ENCODE peak calls at places on chromosomes 12 and 14, in six cellular contexts. Q is mesendoderm, W is H1, M is H9, L is neuronal stem cell, A is IMR-90. N is an unnamed sample.
A peak's percentile ranks its signal among the peaks of the same experiment; 100 is the strongest.

GRCh38 chr12:89721291-89721987 is 12.8 kb upstream of the ATP2B1 start:
- DNase-seq in Q (no peak), W (no peak), M (no peak), L (no peak), A (no peak), N (peak; percentile 12)

GRCh38 chr14:76380991-76381390 is 5.1 kb downstream of the ESRRB start:
- DNase-seq in Q (no peak), W (no peak), M (no peak), L (no peak), A (no peak), N (no peak)

GRCh38 chr12:117321572-117321971 is 39.9 kb downstream of the NOS1 start:
- DNase-seq in Q (no peak), W (no peak), M (no peak), L (no peak), A (no peak), N (no peak)

GRCh38 chr14:23612802-23613201 is 23.4 kb upstream of the DHRS2 start:
- DNase-seq in Q (no peak), W (no peak), M (no peak), L (no peak), A (no peak), N (no peak)

GRCh38 chr14:85587152-85587697 is 57.3 kb downstream of the FLRT2 start:
- DNase-seq in Q (no peak), W (no peak), M (no peak), L (no peak), A (peak; percentile 63), N (no peak)

GRCh38 chr12:44875417-44875953 is 630 bp downstream of the NELL2 start:
- DNase-seq in Q (peak; percentile 60), W (no peak), M (peak; percentile 64), L (peak; percentile 35), A (no peak), N (no peak)

GRCh38 chr12:6998708-6999451 is 19.4 kb downstream of the LPCAT3 start:
- DNase-seq in Q (no peak), W (no peak), M (no peak), L (no peak), A (no peak), N (no peak)

GRCh38 chr12:47947273-47947672 is 16.1 kb upstream of the TMEM106C start:
- DNase-seq in Q (no peak), W (no peak), M (no peak), L (no peak), A (no peak), N (no peak)

GRCh38 chr12:116152268-116152667 is 125.2 kb downstream of the MED13L start:
- DNase-seq in Q (no peak), W (no peak), M (no peak), L (no peak), A (peak; percentile 92), N (peak; percentile 59)

GRCh38 chr12:102883204-102883799 is 33.7 kb downstream of the PAH start:
- DNase-seq in Q (peak; percentile 50), W (peak; percentile 13), M (peak; percentile 74), L (peak; percentile 50), A (no peak), N (peak; percentile 66)

GRCh38 chr14:74973003-74973614 is 17.7 kb upstream of the PGF start:
- DNase-seq in Q (no peak), W (no peak), M (no peak), L (no peak), A (peak; percentile 44), N (no peak)

GRCh38 chr12:83805137-83805818 is 1107.3 kb downstream of the SLC6A15 start:
- DNase-seq in Q (no peak), W (no peak), M (no peak), L (no peak), A (no peak), N (no peak)

GRCh38 chr14:61644834-61645233 is 50.5 kb upstream of the HIF1A start:
- DNase-seq in Q (no peak), W (no peak), M (no peak), L (peak; percentile 15), A (peak; percentile 49), N (no peak)

GRCh38 chr14:69636051-69636639 is 24.7 kb downstream of the SUSD6 start:
- DNase-seq in Q (no peak), W (no peak), M (no peak), L (no peak), A (no peak), N (no peak)

GRCh38 chr12:15001733-15002471 is 29.1 kb downstream of the PDE6H start:
- DNase-seq in Q (peak; percentile 67), W (peak; percentile 33), M (peak; percentile 76), L (no peak), A (peak; percentile 21), N (peak; percentile 8)

GRCh38 chr12:76020731-76021672 is 10.6 kb downstream of the PHLDA1 start:
- DNase-seq in Q (peak; percentile 54), W (no peak), M (no peak), L (no peak), A (peak; percentile 99), N (peak; percentile 87)

GRCh38 chr12:103401421-103401820 is 94.3 kb downstream of the C12orf42 start:
- DNase-seq in Q (peak; percentile 74), W (peak; percentile 9), M (peak; percentile 52), L (no peak), A (no peak), N (peak; percentile 12)

GRCh38 chr14:55814064-55814463 is 234.1 kb downstream of the KTN1 start:
- DNase-seq in Q (no peak), W (no peak), M (no peak), L (no peak), A (peak; percentile 60), N (no peak)

GRCh38 chr12:50220357-50221061 is 53.3 kb upstream of the CERS5 start:
- DNase-seq in Q (peak; percentile 47), W (no peak), M (no peak), L (no peak), A (peak; percentile 72), N (peak; percentile 81)

GRCh38 chr12:105025890-105026289 is 39.8 kb downstream of the NOPCHAP1 start:
- DNase-seq in Q (no peak), W (no peak), M (no peak), L (no peak), A (peak; percentile 79), N (no peak)

GRCh38 chr12:28974166-28974565 is 174.9 kb upstream of the FAR2 start:
- DNase-seq in Q (no peak), W (no peak), M (no peak), L (no peak), A (peak; percentile 73), N (no peak)

GRCh38 chr12:103288016-103288415 is 207.8 kb downstream of the C12orf42 start:
- DNase-seq in Q (no peak), W (no peak), M (no peak), L (no peak), A (no peak), N (no peak)

GRCh38 chr12:120536064-120536791 is 2.1 kb downstream of the RNF10 start:
- DNase-seq in Q (no peak), W (no peak), M (no peak), L (no peak), A (no peak), N (peak; percentile 66)

GRCh38 chr14:63493246-63493645 is 49.9 kb downstream of the PPP2R5E start:
- DNase-seq in Q (peak; percentile 76), W (no peak), M (no peak), L (peak; percentile 18), A (peak; percentile 33), N (peak; percentile 24)

GRCh38 chr12:101229841-101230241 is 19.8 kb upstream of the SLC5A8 start:
- DNase-seq in Q (no peak), W (no peak), M (no peak), L (no peak), A (no peak), N (no peak)

GRCh38 chr12:50765325-50765911 is 1.5 kb downstream of the ATF1 start:
- DNase-seq in Q (peak; percentile 72), W (no peak), M (peak; percentile 46), L (peak; percentile 27), A (peak; percentile 56), N (peak; percentile 87)

GRCh38 chr12:131831021-131831571 is 2.9 kb downstream of the MMP17 start:
- DNase-seq in Q (no peak), W (no peak), M (no peak), L (no peak), A (no peak), N (no peak)

GRCh38 chr12:4228122-4228580 is 45.4 kb upstream of the CCND2 start:
- DNase-seq in Q (peak; percentile 91), W (peak; percentile 29), M (peak; percentile 91), L (no peak), A (no peak), N (no peak)

GRCh38 chr12:45503887-45504286 is 225.6 kb upstream of the ARID2 start:
- DNase-seq in Q (no peak), W (no peak), M (no peak), L (no peak), A (peak; percentile 39), N (peak; percentile 44)

GRCh38 chr14:103746706-103747105 is 31.1 kb downstream of the ZFYVE21 start:
- DNase-seq in Q (no peak), W (no peak), M (no peak), L (no peak), A (peak; percentile 58), N (peak; percentile 37)

GRCh38 chr14:91284146-91284790 is 39.8 kb upstream of the GPR68 start:
- DNase-seq in Q (peak; percentile 21), W (no peak), M (no peak), L (no peak), A (peak; percentile 71), N (peak; percentile 51)

GRCh38 chr12:25106818-25107217 is 88.1 kb downstream of the DNAI7 start:
- DNase-seq in Q (no peak), W (no peak), M (no peak), L (no peak), A (peak; percentile 21), N (no peak)

GRCh38 chr12:107236824-107237467 is 143.6 kb upstream of the CRY1 start:
- DNase-seq in Q (peak; percentile 20), W (no peak), M (no peak), L (no peak), A (peak; percentile 54), N (no peak)

GRCh38 chr14:95498622-95499353 is 17.7 kb downstream of the SYNE3 start:
- DNase-seq in Q (no peak), W (no peak), M (no peak), L (no peak), A (peak; percentile 48), N (no peak)

GRCh38 chr14:89767861-89768268 is 186.7 kb downstream of the EFCAB11 start:
- DNase-seq in Q (peak; percentile 87), W (no peak), M (peak; percentile 61), L (peak; percentile 9), A (peak; percentile 63), N (peak; percentile 70)

GRCh38 chr14:101335061-101335661 is 226.1 kb upstream of the DIO3 start:
- DNase-seq in Q (no peak), W (no peak), M (no peak), L (no peak), A (no peak), N (no peak)
- H3K4me2 ChIP-seq in Q (no peak overlapping the region), W (no peak overlapping the region), M (no peak overlapping the region), L (no peak overlapping the region), A (no peak overlapping the region), N (no peak overlapping the region)

GRCh38 chr12:54022960-54023884 is 5.0 kb upstream of the HOXC6 start:
- DNase-seq in Q (no peak), W (no peak), M (no peak), L (no peak), A (no peak), N (no peak)
- H2BK5ac ChIP-seq in Q (no peak overlapping the region), W (no peak overlapping the region), M (no peak overlapping the region), L (no peak overlapping the region), A (no peak overlapping the region), N (no peak overlapping the region)

GRCh38 chr12:1030779-1031178 is 39.8 kb downstream of the ERC1 start:
- DNase-seq in Q (no peak), W (no peak), M (no peak), L (no peak), A (no peak), N (no peak)
- H3K4me2 ChIP-seq in Q (no peak overlapping the region), W (no peak overlapping the region), M (no peak overlapping the region), L (no peak overlapping the region), A (no peak overlapping the region), N (no peak overlapping the region)

GRCh38 chr14:59482471-59483331 is 1.5 kb downstream of the L3HYPDH start:
- DNase-seq in Q (peak; percentile 71), W (no peak), M (no peak), L (no peak), A (peak; percentile 95), N (peak; percentile 87)
- H2BK5ac ChIP-seq in Q (no peak overlapping the region), W (no peak overlapping the region), M (no peak overlapping the region), L (no peak overlapping the region), A (peak overlapping the region; percentile 97), N (no peak overlapping the region)

N was measured in trophoblast cell.